ENCODE peak calls at places on chromosome 10, in ten cellular contexts. I is upper lobe of right lung, U is endodermal cell, E is neuronal stem cell, C is keratinocyte, L is AG04450, G is H7, H is DND-41, Q is Panc1, N is WERI-Rb-1. B is an unnamed sample.

GRCh38 chr10:123103944-123104343 is 31.8 kb upstream of the HMX3 start:
- DNase-seq in I (no peak), U (no peak), E (no peak), C (no peak), L (no peak), G (no peak), H (no peak), Q (no peak), N (no peak), B (no peak)

GRCh38 chr10:75707080-75707840 is 275.8 kb downstream of the LRMDA start:
- DNase-seq in I (no peak), U (no peak), E (no peak), C (no peak), L (no peak), G (peak), H (no peak), Q (no peak), N (peak), B (no peak)

GRCh38 chr10:23345861-23346260 is 1.3 kb upstream of the C10orf67 start:
- DNase-seq in I (no peak), U (no peak), E (no peak), C (peak), L (peak), G (no peak), H (no peak), Q (no peak), N (no peak), B (no peak)

GRCh38 chr10:77264107-77264506 is 373.5 kb downstream of the KCNMA1 start:
- DNase-seq in I (no peak), U (no peak), E (no peak), C (no peak), L (no peak), G (no peak), H (peak), Q (no peak), N (no peak), B (no peak)

GRCh38 chr10:30639946-30640786 is 10.6 kb upstream of the LYZL2 start:
- DNase-seq in I (no peak), U (no peak), E (peak), C (peak), L (peak), G (peak), H (peak), Q (peak), N (no peak), B (peak)

GRCh38 chr10:101903827-101904520 is 60.4 kb upstream of the KCNIP2 start:
- DNase-seq in I (no peak), U (no peak), E (no peak), C (no peak), L (no peak), G (no peak), H (peak), Q (no peak), N (peak), B (peak)

GRCh38 chr10:119754936-119755335 is 29.1 kb downstream of the INPP5F start:
- DNase-seq in I (no peak), U (no peak), E (no peak), C (no peak), L (no peak), G (no peak), H (no peak), Q (no peak), N (no peak), B (no peak)

GRCh38 chr10:68598978-68599753 is 39.0 kb downstream of the TET1 start:
- DNase-seq in I (no peak), U (peak), E (no peak), C (no peak), L (peak), G (peak), H (no peak), Q (no peak), N (peak), B (no peak)

GRCh38 chr10:30980951-30981616 is 50.6 kb downstream of the ZNF438 start:
- DNase-seq in I (no peak), U (no peak), E (no peak), C (no peak), L (no peak), G (no peak), H (no peak), Q (no peak), N (no peak), B (no peak)

GRCh38 chr10:21530168-21530567 is 3.9 kb upstream of the MLLT10 start:
- DNase-seq in I (no peak), U (no peak), E (no peak), C (no peak), L (no peak), G (no peak), H (no peak), Q (no peak), N (no peak), B (no peak)

GRCh38 chr10:21530616-21531015 is 3.4 kb upstream of the MLLT10 start:
- DNase-seq in I (no peak), U (no peak), E (no peak), C (no peak), L (no peak), G (no peak), H (no peak), Q (no peak), N (no peak), B (no peak)

GRCh38 chr10:21532694-21533576 is 1.1 kb upstream of the MLLT10 start:
- DNase-seq in I (no peak), U (no peak), E (no peak), C (no peak), L (no peak), G (no peak), H (no peak), Q (no peak), N (no peak), B (no peak)

GRCh38 chr10:21529236-21529910 is 3.9 kb upstream of the SKIDA1 start:
- DNase-seq in I (no peak), U (no peak), E (no peak), C (no peak), L (no peak), G (no peak), H (no peak), Q (no peak), N (no peak), B (no peak)

GRCh38 chr10:21531164-21531563 is 2.9 kb upstream of the MLLT10 start:
- DNase-seq in I (no peak), U (no peak), E (no peak), C (no peak), L (no peak), G (no peak), H (no peak), Q (no peak), N (no peak), B (no peak)
- H3K4me3 ChIP-seq in I (no peak), U (no peak), E (no peak), C (no peak), L (no peak), G (no peak), H (no peak), Q (no peak), N (no peak), B (no peak)

DNA sequence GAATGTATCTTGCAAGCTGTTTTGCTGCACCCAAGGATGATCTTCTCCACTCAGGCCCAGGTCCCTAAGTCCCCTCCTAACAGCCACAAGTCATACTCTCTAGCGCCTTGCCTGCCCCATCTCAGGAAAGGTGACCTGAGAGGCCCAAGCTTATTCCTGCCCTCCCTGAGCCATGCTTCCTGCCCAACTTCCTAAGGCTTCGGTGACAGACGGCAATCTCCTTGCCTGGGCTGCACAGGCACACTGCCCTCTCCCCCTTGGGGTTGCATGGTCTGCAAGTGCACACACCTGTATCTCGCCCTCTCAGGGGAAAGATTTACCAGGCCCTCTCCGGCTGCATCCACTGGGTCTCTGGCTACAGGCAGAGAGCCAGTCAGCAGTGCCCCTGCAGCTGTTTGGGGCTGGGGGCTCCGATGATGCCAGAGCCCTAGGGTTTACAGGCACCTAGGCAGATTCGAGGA is 771 bp upstream of the ADIRF start:
- DNase-seq in I (no peak), U (no peak), E (no peak), C (no peak), L (no peak), G (no peak), H (no peak), Q (no peak), N (no peak), B (no peak)
- H3K4me3 ChIP-seq in I (peak), U (no peak), E (no peak), C (peak), L (no peak), G (no peak), H (no peak), Q (no peak), N (no peak), B (no peak)

GRCh38 chr10:84193327-84193726 is 1.0 kb upstream of the CDHR1 start:
- DNase-seq in I (peak), U (no peak), E (no peak), C (no peak), L (no peak), G (no peak), H (no peak), Q (no peak), N (no peak), B (no peak)

GRCh38 chr10:84194424-84195043 is at the start of gene CDHR1:
- DNase-seq in I (peak), U (peak), E (peak), C (no peak), L (no peak), G (peak), H (no peak), Q (no peak), N (peak), B (no peak)

GRCh38 chr10:84196083-84196482 is 1.7 kb downstream of the CDHR1 start:
- DNase-seq in I (no peak), U (peak), E (no peak), C (no peak), L (no peak), G (no peak), H (peak), Q (no peak), N (peak), B (no peak)

GRCh38 chr10:84195044-84195830 is 900 bp downstream of the CDHR1 start:
- DNase-seq in I (peak), U (peak), E (no peak), C (no peak), L (no peak), G (peak), H (no peak), Q (no peak), N (no peak), B (no peak)

GRCh38 chr10:84193846-84194423 is 402 bp upstream of the CDHR1 start:
- DNase-seq in I (peak), U (no peak), E (no peak), C (no peak), L (no peak), G (no peak), H (no peak), Q (no peak), N (no peak), B (no peak)
- H3K4me3 ChIP-seq in I (peak), U (peak), E (no peak), C (peak), L (no peak), G (peak), H (no peak), Q (peak), N (peak), B (no peak)

DNA sequence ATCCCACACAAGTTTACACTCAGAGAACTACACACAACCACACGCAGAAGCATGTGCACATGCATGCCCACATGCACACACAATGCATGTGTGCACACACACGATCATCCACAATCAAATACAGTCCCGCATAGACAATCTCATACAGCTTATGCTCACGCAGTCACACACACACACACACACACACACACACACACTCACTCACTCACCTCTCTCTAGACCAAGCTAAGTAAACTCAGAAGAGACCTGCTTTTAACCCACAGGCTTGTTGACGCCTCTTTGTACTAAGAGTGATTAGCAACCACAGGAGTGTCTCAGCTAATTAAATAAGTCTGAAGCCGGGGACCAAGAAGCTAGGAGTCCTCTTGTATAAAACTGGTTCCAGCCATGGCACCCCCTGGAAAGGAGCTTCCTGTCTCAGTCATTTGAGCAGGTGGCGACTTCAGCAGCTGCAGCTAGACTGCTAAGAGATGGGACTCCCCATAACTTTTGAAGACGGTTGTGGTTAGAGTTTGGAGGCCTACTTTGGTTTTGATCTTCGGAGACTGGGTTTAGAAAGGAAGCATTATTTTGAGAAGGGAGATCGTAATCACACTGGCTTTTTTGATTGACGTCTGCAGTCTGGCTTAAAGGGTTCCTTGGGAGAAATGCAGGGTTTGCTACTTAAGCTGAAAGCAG is 82.3 kb upstream of the ADRB1 start:
- DNase-seq in I (no peak), U (peak), E (no peak), C (no peak), L (no peak), G (no peak), H (peak), Q (no peak), N (no peak), B (no peak)
- H3K4me3 ChIP-seq in I (no peak), U (no peak), E (no peak), C (no peak), L (no peak), G (no peak), H (peak), Q (no peak), N (no peak), B (no peak)

GRCh38 chr10:3668276-3668960 is 116.6 kb downstream of the KLF6 start:
- DNase-seq in I (peak), U (peak), E (no peak), C (peak), L (peak), G (peak), H (peak), Q (no peak), N (no peak), B (no peak)
- H3K4me3 ChIP-seq in I (peak), U (no peak), E (no peak), C (peak), L (peak), G (no peak), H (peak), Q (no peak), N (no peak), B (no peak)

GRCh38 chr10:46175311-46175710 is 111.5 kb upstream of the ANTXRL start:
- DNase-seq in I (no peak), U (no peak), E (no peak), C (no peak), L (no peak), G (peak), H (no peak), Q (no peak), N (no peak), B (no peak)

GRCh38 chr10:46175831-46176230 is 111.0 kb upstream of the ANTXRL start:
- DNase-seq in I (no peak), U (no peak), E (no peak), C (no peak), L (no peak), G (no peak), H (no peak), Q (no peak), N (no peak), B (no peak)

GRCh38 chr10:46170789-46171188 is 116.0 kb upstream of the ANTXRL start:
- DNase-seq in I (no peak), U (no peak), E (no peak), C (no peak), L (no peak), G (no peak), H (no peak), Q (no peak), N (no peak), B (no peak)

GRCh38 chr10:46169736-46170135 is 117.1 kb upstream of the ANTXRL start:
- DNase-seq in I (no peak), U (no peak), E (no peak), C (no peak), L (no peak), G (no peak), H (no peak), Q (no peak), N (no peak), B (no peak)

DNA sequence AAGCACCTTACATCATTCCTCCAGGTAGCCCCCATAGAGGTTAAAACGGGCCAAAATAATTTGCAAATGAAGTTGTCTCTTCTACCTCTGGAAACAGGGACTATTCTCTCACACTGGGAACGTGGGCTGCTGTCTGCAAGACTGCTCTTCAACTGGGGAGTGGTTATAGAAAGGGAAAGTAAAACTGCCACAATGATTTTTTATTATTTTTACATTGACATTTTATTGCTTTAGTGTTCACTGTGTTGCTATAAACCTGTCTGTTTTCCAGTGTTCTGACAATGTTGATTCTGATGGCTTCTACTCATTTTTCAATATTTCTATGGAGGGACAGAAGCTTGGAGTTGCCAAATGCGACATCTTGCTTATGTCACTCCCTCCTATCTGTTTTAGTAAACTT is 115.1 kb upstream of the ANTXRL start:
- DNase-seq in I (no peak), U (no peak), E (no peak), C (no peak), L (no peak), G (no peak), H (no peak), Q (no peak), N (no peak), B (no peak)
- H3K4me3 ChIP-seq in I (no peak), U (no peak), E (no peak), C (no peak), L (no peak), G (no peak), H (no peak), Q (no peak), N (no peak), B (no peak)

GRCh38 chr10:110842305-110842952 is 29.3 kb upstream of the PDCD4 start:
- DNase-seq in I (no peak), U (no peak), E (no peak), C (no peak), L (no peak), G (no peak), H (no peak), Q (no peak), N (no peak), B (no peak)
- H3K4me3 ChIP-seq in I (no peak), U (no peak), E (no peak), C (no peak), L (no peak), G (no peak), H (no peak), Q (no peak), N (no peak), B (no peak)

DNA sequence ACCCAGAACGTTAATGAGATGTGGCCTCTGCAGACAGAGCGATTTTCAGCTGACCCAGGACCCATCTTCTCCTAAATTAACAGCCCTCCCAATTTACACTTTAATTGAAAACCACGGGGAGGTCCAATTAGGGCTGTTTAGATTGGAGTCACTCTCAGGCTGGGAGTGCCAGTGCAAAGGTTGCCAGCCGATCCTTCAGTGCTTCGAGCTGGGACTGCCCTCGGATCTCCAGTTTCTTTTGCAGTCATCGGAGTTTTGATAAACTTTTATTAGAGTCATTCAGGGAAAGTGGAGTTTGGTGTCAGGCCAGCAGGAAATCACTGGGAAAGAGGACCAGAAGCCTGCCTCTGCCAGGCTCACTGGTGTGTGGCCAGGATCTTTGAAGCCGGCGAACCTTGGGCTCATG is 108.0 kb downstream of the DOCK1 start:
- DNase-seq in I (no peak), U (no peak), E (no peak), C (no peak), L (no peak), G (no peak), H (no peak), Q (no peak), N (no peak), B (no peak)
- H3K4me3 ChIP-seq in I (no peak), U (no peak), E (no peak), C (no peak), L (no peak), G (no peak), H (no peak), Q (no peak), N (no peak), B (no peak)

B was measured in Karpas-422.